ENCODE peak calls at places on chromosomes 12 and 14, in eight cellular contexts. X is activated CD4-positive, CD25-positive, alpha-beta regulatory T cell; S is A549; F is GOT3; E is H9; V is LoVo; H is hepatocyte; I is GM12865. O is an unnamed sample.

GRCh38 chr12:116673713-116674112 is 64.2 kb downstream of the SPRING1 start:
- DNase-seq in X (no peak), S (no peak), F (no peak), E (peak), V (peak), H (no peak), I (peak), O (no peak)

GRCh38 chr12:3119745-3120660 is 42.8 kb downstream of the TSPAN9 start:
- DNase-seq in X (no peak), S (no peak), F (no peak), E (no peak), V (no peak), H (no peak), I (no peak), O (no peak)

GRCh38 chr12:109967383-109968031 is 28.7 kb downstream of the GIT2 start:
- DNase-seq in X (no peak), S (no peak), F (no peak), E (no peak), V (no peak), H (peak), I (no peak), O (no peak)

GRCh38 chr12:122753213-122753571 is 568 bp downstream of the DENR start:
- DNase-seq in X (no peak), S (no peak), F (no peak), E (no peak), V (no peak), H (no peak), I (peak), O (no peak)

GRCh38 chr12:52271157-52271556 is 3.3 kb upstream of the KRT86 start:
- DNase-seq in X (no peak), S (no peak), F (no peak), E (no peak), V (no peak), H (no peak), I (no peak), O (no peak)

GRCh38 chr14:54025661-54026060 is 69.0 kb upstream of the BMP4 start:
- DNase-seq in X (no peak), S (peak), F (no peak), E (no peak), V (no peak), H (no peak), I (peak), O (no peak)

GRCh38 chr12:54294152-54294913 is 6.5 kb downstream of the NFE2 start:
- DNase-seq in X (no peak), S (peak), F (no peak), E (peak), V (peak), H (peak), I (peak), O (peak)

GRCh38 chr14:93234798-93235197 is 27.7 kb downstream of the UBR7 start:
- DNase-seq in X (no peak), S (peak), F (no peak), E (no peak), V (no peak), H (no peak), I (no peak), O (peak)

GRCh38 chr14:50920482-50921225 is 23.6 kb downstream of the PYGL start:
- DNase-seq in X (no peak), S (no peak), F (no peak), E (no peak), V (no peak), H (no peak), I (no peak), O (peak)

GRCh38 chr12:56836800-56837663 is 73.9 kb downstream of the HSD17B6 start:
- DNase-seq in X (no peak), S (no peak), F (no peak), E (no peak), V (peak), H (no peak), I (peak), O (no peak)

GRCh38 chr14:29925106-29925722 is 2.4 kb downstream of the PRKD1 start:
- DNase-seq in X (no peak), S (no peak), F (no peak), E (peak), V (no peak), H (no peak), I (no peak), O (no peak)

GRCh38 chr12:110591508-110592051 is 8.5 kb upstream of the PPTC7 start:
- DNase-seq in X (no peak), S (no peak), F (no peak), E (no peak), V (no peak), H (peak), I (no peak), O (no peak)

GRCh38 chr12:118357327-118358007 is 15.2 kb downstream of the TAOK3 start:
- DNase-seq in X (no peak), S (peak), F (no peak), E (no peak), V (peak), H (peak), I (peak), O (no peak)

GRCh38 chr12:46677749-46678148 is 148.0 kb downstream of the SLC38A4 start:
- DNase-seq in X (no peak), S (peak), F (no peak), E (no peak), V (no peak), H (peak), I (no peak), O (no peak)

GRCh38 chr12:44531349-44531905 is 344.7 kb downstream of the NELL2 start:
- DNase-seq in X (no peak), S (no peak), F (no peak), E (no peak), V (no peak), H (no peak), I (no peak), O (no peak)

GRCh38 chr12:57087689-57088441 is 1.0 kb upstream of the NAB2 start:
- DNase-seq in X (peak), S (peak), F (peak), E (peak), V (peak), H (peak), I (peak), O (peak)

GRCh38 chr12:43586646-43587245 is 34.7 kb upstream of the ADAMTS20 start:
- DNase-seq in X (no peak), S (no peak), F (no peak), E (no peak), V (no peak), H (no peak), I (no peak), O (no peak)

GRCh38 chr14:100568998-100569733 is 18.1 kb downstream of the BEGAIN start:
- DNase-seq in X (no peak), S (no peak), F (no peak), E (no peak), V (no peak), H (no peak), I (no peak), O (no peak)

GRCh38 chr12:119176267-119177055 is 2.3 kb upstream of the HSPB8 start:
- DNase-seq in X (no peak), S (peak), F (peak), E (peak), V (peak), H (peak), I (no peak), O (peak)

GRCh38 chr14:46250113-46250703 is 401.4 kb downstream of the RPL10L start:
- DNase-seq in X (no peak), S (peak), F (no peak), E (no peak), V (peak), H (peak), I (peak), O (no peak)

GRCh38 chr14:76644875-76645518 is 116.3 kb upstream of the VASH1 start:
- DNase-seq in X (no peak), S (peak), F (no peak), E (peak), V (no peak), H (peak), I (peak), O (peak)

GRCh38 chr14:22552001-22552826 is 36.8 kb downstream of the DAD1 start:
- DNase-seq in X (no peak), S (no peak), F (no peak), E (no peak), V (no peak), H (no peak), I (no peak), O (no peak)

GRCh38 chr14:100374891-100375272 is 51.7 kb downstream of the SLC25A47 start:
- DNase-seq in X (no peak), S (no peak), F (no peak), E (no peak), V (no peak), H (no peak), I (no peak), O (no peak)

GRCh38 chr12:2339022-2339431 is 286.2 kb downstream of the CACNA1C start:
- DNase-seq in X (no peak), S (no peak), F (no peak), E (no peak), V (no peak), H (no peak), I (no peak), O (no peak)

GRCh38 chr12:90940872-90941499 is 14.0 kb downstream of the CCER1 start:
- DNase-seq in X (no peak), S (peak), F (no peak), E (no peak), V (peak), H (peak), I (peak), O (no peak)

GRCh38 chr12:24396266-24396665 is 446.8 kb upstream of the SOX5 start:
- DNase-seq in X (no peak), S (no peak), F (no peak), E (no peak), V (no peak), H (no peak), I (no peak), O (no peak)

GRCh38 chr12:102638777-102639176 is 158.4 kb upstream of the IGF1 start:
- DNase-seq in X (no peak), S (no peak), F (no peak), E (no peak), V (no peak), H (no peak), I (no peak), O (no peak)

GRCh38 chr12:86669010-86669409 is 412.8 kb upstream of the MGAT4C start:
- DNase-seq in X (no peak), S (no peak), F (no peak), E (no peak), V (no peak), H (no peak), I (no peak), O (no peak)

GRCh38 chr12:1703771-1704170 is 12.9 kb downstream of the ADIPOR2 start:
- DNase-seq in X (no peak), S (no peak), F (no peak), E (no peak), V (no peak), H (no peak), I (no peak), O (no peak)

GRCh38 chr14:101475468-101476257 is 85.6 kb upstream of the DIO3 start:
- DNase-seq in X (no peak), S (peak), F (no peak), E (peak), V (no peak), H (peak), I (no peak), O (no peak)

GRCh38 chr12:2548095-2548494 is 246.7 kb upstream of the FKBP4 start:
- DNase-seq in X (no peak), S (no peak), F (no peak), E (no peak), V (no peak), H (no peak), I (no peak), O (no peak)

GRCh38 chr12:16063728-16064127 is 152.6 kb downstream of the DERA start:
- DNase-seq in X (no peak), S (no peak), F (no peak), E (no peak), V (no peak), H (no peak), I (no peak), O (no peak)

O was measured in ELF-1.